ENCODE peak calls at places on chromosomes 6 and 20, in nine cellular contexts. A is glutamatergic neuron, L is H9, J is sigmoid colon, R is WERI-Rb-1, I is Calu3, D is uterus, U is body of pancreas, T is stomach. C is an unnamed sample.

GRCh38 chr20:10521068-10521834 is 86.1 kb downstream of the SLX4IP start:
- DNase-seq in A (no peak), L (no peak), J (peak), R (no peak), I (no peak), D (no peak), U (no peak), T (no peak), C (no peak)

GRCh38 chr20:35952480-35953410 is 1.6 kb downstream of the SCAND1 start:
- DNase-seq in A (no peak), L (no peak), J (no peak), R (no peak), I (peak), D (no peak), U (no peak), T (no peak), C (no peak)

GRCh38 chr6:84547341-84547794 is 217.0 kb downstream of the TBX18 start:
- DNase-seq in A (no peak), L (no peak), J (no peak), R (peak), I (peak), D (no peak), U (no peak), T (no peak), C (no peak)

GRCh38 chr20:59125909-59126308 is 37.7 kb upstream of the ZNF831 start:
- DNase-seq in A (no peak), L (no peak), J (no peak), R (no peak), I (peak), D (no peak), U (no peak), T (no peak), C (no peak)

GRCh38 chr6:152329640-152330202 is 307.4 kb downstream of the SYNE1 start:
- DNase-seq in A (no peak), L (no peak), J (no peak), R (no peak), I (no peak), D (no peak), U (no peak), T (no peak), C (no peak)

GRCh38 chr6:135358251-135358821 is 139.2 kb downstream of the AHI1 start:
- DNase-seq in A (no peak), L (no peak), J (no peak), R (no peak), I (no peak), D (no peak), U (no peak), T (no peak), C (no peak)

GRCh38 chr20:19932170-19932667 is 84.9 kb upstream of the NAA20 start:
- DNase-seq in A (no peak), L (no peak), J (peak), R (no peak), I (no peak), D (peak), U (no peak), T (no peak), C (no peak)

GRCh38 chr20:53789913-53790675 is 196.5 kb upstream of the ZNF217 start:
- DNase-seq in A (no peak), L (no peak), J (no peak), R (no peak), I (no peak), D (no peak), U (no peak), T (no peak), C (no peak)

GRCh38 chr6:106237286-106237685 is 88.3 kb downstream of the ATG5 start:
- DNase-seq in A (no peak), L (no peak), J (no peak), R (no peak), I (no peak), D (no peak), U (no peak), T (no peak), C (no peak)

GRCh38 chr20:19808498-19808897 is 50.4 kb downstream of the RIN2 start:
- DNase-seq in A (no peak), L (no peak), J (no peak), R (no peak), I (no peak), D (no peak), U (no peak), T (no peak), C (no peak)

GRCh38 chr20:63292292-63292701 is 689 bp upstream of the COL20A1 start:
- DNase-seq in A (no peak), L (no peak), J (no peak), R (no peak), I (no peak), D (no peak), U (no peak), T (no peak), C (no peak)

GRCh38 chr6:22411408-22412105 is 114.7 kb upstream of the PRL start:
- DNase-seq in A (no peak), L (no peak), J (no peak), R (no peak), I (no peak), D (peak), U (no peak), T (no peak), C (no peak)

GRCh38 chr6:5335020-5335419 is 73.7 kb downstream of the FARS2 start:
- DNase-seq in A (no peak), L (no peak), J (no peak), R (no peak), I (no peak), D (no peak), U (no peak), T (no peak), C (no peak)

GRCh38 chr6:593139-593906 is 63.6 kb downstream of the HUS1B start:
- DNase-seq in A (peak), L (no peak), J (no peak), R (peak), I (peak), D (peak), U (peak), T (peak), C (no peak)

GRCh38 chr6:3355358-3356055 is 96.8 kb downstream of the PSMG4 start:
- DNase-seq in A (no peak), L (no peak), J (peak), R (peak), I (no peak), D (peak), U (peak), T (no peak), C (no peak)

GRCh38 chr6:111722220-111722731 is 116.6 kb upstream of the TRAF3IP2 start:
- DNase-seq in A (no peak), L (no peak), J (no peak), R (no peak), I (no peak), D (no peak), U (no peak), T (no peak), C (no peak)

GRCh38 chr6:6474170-6474920 is 114.2 kb upstream of the LY86 start:
- DNase-seq in A (peak), L (no peak), J (no peak), R (peak), I (no peak), D (no peak), U (no peak), T (no peak), C (no peak)

GRCh38 chr20:7629880-7630279 is 310.4 kb downstream of the HAO1 start:
- DNase-seq in A (no peak), L (no peak), J (no peak), R (no peak), I (no peak), D (no peak), U (no peak), T (no peak), C (no peak)

GRCh38 chr20:10430000-10430466 is 4.0 kb downstream of the MKKS start:
- DNase-seq in A (no peak), L (no peak), J (no peak), R (no peak), I (no peak), D (no peak), U (no peak), T (no peak), C (no peak)

GRCh38 chr20:36066777-36067176 is 87.8 kb upstream of the EPB41L1 start:
- DNase-seq in A (no peak), L (no peak), J (no peak), R (no peak), I (no peak), D (no peak), U (peak), T (peak), C (no peak)

GRCh38 chr6:149264629-149265028 is 52.9 kb upstream of the TAB2 start:
- DNase-seq in A (no peak), L (peak), J (no peak), R (no peak), I (no peak), D (no peak), U (no peak), T (no peak), C (no peak)

GRCh38 chr6:73134588-73134987 is 90.7 kb downstream of the KHDC1L start:
- DNase-seq in A (peak), L (peak), J (no peak), R (peak), I (peak), D (no peak), U (peak), T (no peak), C (peak)

GRCh38 chr6:136192917-136193316 is 57.2 kb downstream of the MTFR2 start:
- DNase-seq in A (no peak), L (no peak), J (no peak), R (no peak), I (no peak), D (no peak), U (no peak), T (no peak), C (no peak)

GRCh38 chr20:31722388-31723281 is at the start of gene BCL2L1:
- DNase-seq in A (peak), L (peak), J (peak), R (peak), I (peak), D (peak), U (peak), T (peak), C (peak)

GRCh38 chr6:20943036-20943627 is 408.9 kb downstream of the CDKAL1 start:
- DNase-seq in A (no peak), L (no peak), J (no peak), R (no peak), I (no peak), D (no peak), U (no peak), T (no peak), C (no peak)

GRCh38 chr20:63126876-63127699 is 88.8 kb downstream of the YTHDF1 start:
- DNase-seq in A (peak), L (no peak), J (peak), R (no peak), I (no peak), D (no peak), U (peak), T (no peak), C (no peak)

GRCh38 chr6:10510592-10511367 is 10.4 kb upstream of the GCNT2 start:
- DNase-seq in A (peak), L (peak), J (peak), R (peak), I (peak), D (peak), U (peak), T (peak), C (no peak)

GRCh38 chr6:106281088-106281487 is 44.5 kb downstream of the ATG5 start:
- DNase-seq in A (no peak), L (no peak), J (no peak), R (no peak), I (no peak), D (no peak), U (no peak), T (no peak), C (no peak)

GRCh38 chr6:45816674-45817297 is 198.9 kb downstream of the CLIC5 start:
- DNase-seq in A (no peak), L (no peak), J (no peak), R (no peak), I (no peak), D (no peak), U (no peak), T (no peak), C (no peak)

GRCh38 chr6:6659600-6660327 is 71.2 kb downstream of the LY86 start:
- DNase-seq in A (no peak), L (no peak), J (no peak), R (no peak), I (no peak), D (no peak), U (no peak), T (no peak), C (no peak)

GRCh38 chr6:134317471-134318131 is at the start of gene SGK1:
- DNase-seq in A (peak), L (peak), J (no peak), R (no peak), I (peak), D (no peak), U (peak), T (no peak), C (peak)

GRCh38 chr20:24762371-24762770 is 186.7 kb upstream of the CST7 start:
- DNase-seq in A (no peak), L (peak), J (no peak), R (no peak), I (no peak), D (no peak), U (no peak), T (peak), C (no peak)

GRCh38 chr6:109073344-109074235 is 21.1 kb downstream of the SESN1 start:
- DNase-seq in A (no peak), L (no peak), J (no peak), R (peak), I (peak), D (peak), U (no peak), T (no peak), C (no peak)

GRCh38 chr6:39214120-39214813 is 15.0 kb downstream of the KCNK5 start:
- DNase-seq in A (no peak), L (no peak), J (no peak), R (no peak), I (no peak), D (no peak), U (no peak), T (no peak), C (no peak)

GRCh38 chr6:44172759-44173500 is 14.3 kb downstream of the CAPN11 start:
- DNase-seq in A (peak), L (peak), J (peak), R (peak), I (peak), D (peak), U (peak), T (peak), C (peak)

GRCh38 chr20:41176711-41177552 is 39.6 kb downstream of the PLCG1 start:
- DNase-seq in A (no peak), L (peak), J (no peak), R (no peak), I (no peak), D (no peak), U (no peak), T (peak), C (no peak)

GRCh38 chr6:9456241-9456658 is 958.6 kb downstream of the TFAP2A start:
- DNase-seq in A (peak), L (peak), J (no peak), R (peak), I (no peak), D (no peak), U (no peak), T (no peak), C (no peak)

GRCh38 chr20:1326031-1326930 is 2.7 kb downstream of the SDCBP2 start:
- DNase-seq in A (no peak), L (peak), J (peak), R (no peak), I (no peak), D (peak), U (peak), T (no peak), C (no peak)

GRCh38 chr20:61189534-61189933 is 62.5 kb upstream of the CDH4 start:
- DNase-seq in A (no peak), L (no peak), J (no peak), R (no peak), I (no peak), D (no peak), U (no peak), T (no peak), C (no peak)

GRCh38 chr20:61184194-61184593 is 67.9 kb upstream of the CDH4 start:
- DNase-seq in A (no peak), L (no peak), J (no peak), R (no peak), I (peak), D (no peak), U (peak), T (no peak), C (no peak)

GRCh38 chr20:61186771-61187170 is 65.3 kb upstream of the CDH4 start:
- DNase-seq in A (no peak), L (no peak), J (no peak), R (no peak), I (no peak), D (no peak), U (no peak), T (no peak), C (no peak)

GRCh38 chr20:61185181-61185580 is 66.9 kb upstream of the CDH4 start:
- DNase-seq in A (no peak), L (no peak), J (no peak), R (no peak), I (no peak), D (no peak), U (no peak), T (no peak), C (no peak)

GRCh38 chr20:61185841-61186601 is 66.0 kb upstream of the CDH4 start:
- DNase-seq in A (no peak), L (no peak), J (no peak), R (no peak), I (peak), D (no peak), U (no peak), T (no peak), C (no peak)
- TF ChIP-seq CTCF in A (no peak), L (no peak), J (no peak), R (no peak), I (no peak), D (no peak), U (no peak), T (no peak), C (no peak)

DNA sequence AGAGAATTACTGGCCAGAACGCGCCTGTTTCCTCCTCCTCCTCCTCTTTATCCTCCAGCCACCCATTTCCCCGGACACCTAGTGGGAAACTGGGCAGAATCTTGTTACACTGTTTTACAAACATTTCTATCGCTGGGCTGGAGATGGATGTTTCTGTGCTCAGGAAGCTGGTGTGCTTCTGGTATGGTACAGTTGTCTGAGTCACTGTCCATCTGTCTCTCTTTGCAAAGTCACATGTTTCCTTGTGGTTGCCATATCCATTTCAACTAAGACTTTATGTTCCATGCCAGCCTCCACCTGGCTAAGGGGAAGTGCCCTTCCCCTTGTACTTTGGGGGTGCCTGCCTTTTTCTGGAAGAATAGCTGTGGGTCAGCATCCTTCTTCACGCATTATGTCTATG is 52.9 kb upstream of the SLC22A16 start:
- DNase-seq in A (no peak), L (no peak), J (no peak), R (no peak), I (no peak), D (no peak), U (no peak), T (no peak), C (no peak)
- TF ChIP-seq CTCF in A (no peak), L (no peak), J (no peak), R (no peak), I (no peak), D (no peak), U (no peak), T (no peak), C (no peak)

GRCh38 chr6:148218542-148219258 is 123.9 kb upstream of the SASH1 start:
- DNase-seq in A (no peak), L (no peak), J (no peak), R (no peak), I (no peak), D (no peak), U (no peak), T (no peak), C (no peak)
- TF ChIP-seq CTCF in A (no peak), L (no peak), J (no peak), R (no peak), I (no peak), D (no peak), U (no peak), T (no peak), C (no peak)

GRCh38 chr20:2873747-2874041 is 413 bp downstream of the PTPRA start:
- DNase-seq in A (no peak), L (peak), J (no peak), R (peak), I (peak), D (peak), U (peak), T (peak), C (no peak)

GRCh38 chr20:2871111-2871465 is 2.2 kb upstream of the PTPRA start:
- DNase-seq in A (no peak), L (no peak), J (peak), R (no peak), I (no peak), D (no peak), U (no peak), T (no peak), C (no peak)

GRCh38 chr20:2873010-2873746 is at the start of gene PTPRA:
- DNase-seq in A (peak), L (peak), J (peak), R (peak), I (peak), D (peak), U (peak), T (peak), C (peak)

GRCh38 chr20:2871555-2872303 is 1.6 kb upstream of the PTPRA start:
- DNase-seq in A (no peak), L (no peak), J (no peak), R (no peak), I (no peak), D (no peak), U (no peak), T (no peak), C (no peak)

GRCh38 chr20:2872304-2873009 is 824 bp upstream of the PTPRA start:
- DNase-seq in A (peak), L (peak), J (peak), R (peak), I (peak), D (peak), U (peak), T (peak), C (peak)
- TF ChIP-seq CTCF in A (peak), L (peak), J (no peak), R (peak), I (no peak), D (no peak), U (peak), T (no peak), C (no peak)

GRCh38 chr20:3767434-3768341 is at the start of gene ADISSP:
- DNase-seq in A (peak), L (peak), J (peak), R (peak), I (peak), D (peak), U (peak), T (peak), C (peak)
- TF ChIP-seq CTCF in A (no peak), L (peak), J (no peak), R (peak), I (no peak), D (no peak), U (no peak), T (no peak), C (no peak)

GRCh38 chr6:13164316-13164715 is 164.0 kb downstream of the TBC1D7 start:
- DNase-seq in A (peak), L (no peak), J (no peak), R (no peak), I (no peak), D (no peak), U (no peak), T (no peak), C (no peak)
- TF ChIP-seq CTCF in A (no peak), L (no peak), J (no peak), R (no peak), I (no peak), D (no peak), U (no peak), T (no peak), C (no peak)

DNA sequence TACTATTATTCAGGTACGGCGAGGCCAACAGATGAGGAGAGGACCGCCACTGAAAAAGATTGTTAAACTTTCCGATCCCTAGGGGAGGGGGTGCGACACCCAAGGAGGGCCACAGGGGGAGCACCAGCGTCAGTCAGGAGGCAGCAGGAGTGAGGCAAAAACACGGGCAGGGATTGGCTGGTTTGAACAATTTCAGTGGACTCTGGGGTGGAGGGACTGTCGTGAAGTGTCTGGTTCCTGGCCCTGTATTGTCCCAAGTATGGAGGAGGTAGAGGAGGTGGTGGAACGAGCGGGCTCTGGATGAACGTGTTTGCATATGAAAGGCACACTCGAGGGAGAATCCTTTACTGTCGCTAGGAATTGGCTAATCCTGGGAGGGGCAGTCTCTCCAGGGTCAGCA is 32.5 kb upstream of the MCUR1 start:
- DNase-seq in A (no peak), L (peak), J (no peak), R (peak), I (no peak), D (no peak), U (no peak), T (no peak), C (no peak)
- TF ChIP-seq CTCF in A (no peak), L (peak), J (no peak), R (peak), I (no peak), D (no peak), U (no peak), T (no peak), C (no peak)

C was measured in activated B cell treated with CpG ODN at 0.5 μM for 24 hours.